ENCODE peak calls at places on chromosome 3, in seven cellular contexts. S is mesothelial cell of epicardium; N is ELF-1; V is nephron progenitor cell; P is activated CD8-positive, alpha-beta T cell treated with anti-CD3 and anti-CD28 coated beads, Interleukin-2, amount 10 ng/mL, durations not matched to agents 7 days and 5 days; G is CD4-positive, alpha-beta memory T cell; Z is GM20000. O is an unnamed sample.

GRCh38 chr3:187740446-187741399 is 4.5 kb downstream of the BCL6 start:
- DNase-seq in S (peak; percentile 60), N (peak; percentile 87), V (peak; percentile 86), P (peak; percentile 78), G (peak; percentile 59), Z (peak; percentile 69), O (peak; percentile 63)

GRCh38 chr3:124780356-124780755 is 50.1 kb downstream of the UMPS start:
- DNase-seq in S (no peak), N (no peak), V (no peak), P (no peak), G (no peak), Z (no peak), O (no peak)

GRCh38 chr3:194871864-194872668 is 186.4 kb downstream of the FAM43A start:
- DNase-seq in S (no peak), N (peak; percentile 51), V (no peak), P (no peak), G (no peak), Z (no peak), O (no peak)

GRCh38 chr3:128502712-128503111 is 9.7 kb upstream of the GATA2 start:
- DNase-seq in S (no peak), N (no peak), V (no peak), P (no peak), G (no peak), Z (no peak), O (no peak)

GRCh38 chr3:195897853-195898415 is 10.4 kb downstream of the TNK2 start:
- DNase-seq in S (no peak), N (peak; percentile 79), V (no peak), P (no peak), G (no peak), Z (peak; percentile 7), O (no peak)

GRCh38 chr3:12312010-12312409 is 23.1 kb downstream of the PPARG start:
- DNase-seq in S (no peak), N (no peak), V (no peak), P (no peak), G (no peak), Z (no peak), O (no peak)

GRCh38 chr3:71191031-71191482 is 392.5 kb downstream of the FOXP1 start:
- DNase-seq in S (no peak), N (no peak), V (no peak), P (no peak), G (no peak), Z (no peak), O (no peak)

GRCh38 chr3:54434761-54435160 is 312.4 kb downstream of the CACNA2D3 start:
- DNase-seq in S (no peak), N (no peak), V (no peak), P (no peak), G (no peak), Z (no peak), O (no peak)

GRCh38 chr3:114973576-114973975 is 173.5 kb downstream of the ZBTB20 start:
- DNase-seq in S (no peak), N (no peak), V (no peak), P (no peak), G (no peak), Z (no peak), O (no peak)

GRCh38 chr3:53102601-53103147 is 27.6 kb downstream of the RFT1 start:
- DNase-seq in S (no peak), N (no peak), V (no peak), P (peak; percentile 68), G (peak; percentile 10), Z (peak; percentile 66), O (no peak)

GRCh38 chr3:95717048-95717447 is 1097.3 kb upstream of the EPHA6 start:
- DNase-seq in S (no peak), N (no peak), V (no peak), P (no peak), G (no peak), Z (no peak), O (no peak)

GRCh38 chr3:23113455-23114171 is 89.5 kb upstream of the UBE2E2 start:
- DNase-seq in S (no peak), N (no peak), V (no peak), P (no peak), G (no peak), Z (no peak), O (no peak)